ENCODE peak calls at places on chromosome 10, in eight cellular contexts. G is A172; Z is activated CD8-positive, alpha-beta memory T cell treated with anti-CD3 and anti-CD28 coated beads for 4 hours; W is substantia nigra; N is iris pigment epithelial cell; V is AG08395; M is DMS153; F is LoVo. D is an unnamed sample.

GRCh38 chr10:103241262-103242011 is 4.2 kb upstream of the RPEL1 start:
- DNase-seq in V (peak), N (peak), F (peak), G (peak), Z (no peak), W (peak), M (peak), D (peak)

GRCh38 chr10:70760271-70760787 is 24.8 kb downstream of the TBATA start:
- DNase-seq in F (no peak), Z (no peak), M (no peak), W (no peak), G (no peak), V (no peak), N (no peak), D (no peak)

GRCh38 chr10:15106352-15107013 is 9.3 kb downstream of the RPP38 start:
- DNase-seq in N (peak), W (peak), F (peak), Z (peak), V (peak), M (peak), G (peak), D (peak)

GRCh38 chr10:124605001-124605370 is 139.2 kb downstream of the FAM53B start:
- DNase-seq in G (no peak), M (no peak), V (no peak), F (no peak), W (peak), Z (no peak), N (no peak), D (no peak)

GRCh38 chr10:11824376-11824775 is 1.2 kb downstream of the PROSER2 start:
- DNase-seq in G (no peak), F (no peak), Z (no peak), N (no peak), V (no peak), M (no peak), W (no peak), D (no peak)

GRCh38 chr10:22684707-22685106 is 29.7 kb downstream of the PIP4K2A start:
- DNase-seq in V (no peak), M (no peak), F (no peak), G (no peak), Z (no peak), N (no peak), W (no peak), D (no peak)

GRCh38 chr10:11823989-11824346 is 812 bp downstream of the PROSER2 start:
- DNase-seq in M (no peak), Z (no peak), V (no peak), W (no peak), G (no peak), F (no peak), N (peak), D (no peak)

GRCh38 chr10:87700031-87700796 is 40.5 kb downstream of the PAPSS2 start:
- DNase-seq in V (peak), F (no peak), M (no peak), W (no peak), N (peak), Z (no peak), G (no peak), D (no peak)

GRCh38 chr10:62025901-62026879 is 124.7 kb downstream of the ARID5B start:
- DNase-seq in F (no peak), W (no peak), Z (no peak), N (peak), G (peak), V (peak), M (no peak), D (no peak)

GRCh38 chr10:944034-944831 is 12.7 kb upstream of the LARP4B start:
- DNase-seq in N (peak), F (peak), Z (peak), V (peak), G (peak), M (no peak), W (no peak), D (no peak)

GRCh38 chr10:14254368-14254767 is 76.4 kb downstream of the FRMD4A start:
- DNase-seq in Z (no peak), M (no peak), G (peak), W (no peak), V (no peak), N (peak), F (peak), D (peak)

GRCh38 chr10:14369881-14370280 is 39.2 kb upstream of the FRMD4A start:
- DNase-seq in W (no peak), V (no peak), M (no peak), Z (no peak), G (no peak), F (no peak), N (no peak), D (no peak)

GRCh38 chr10:107614939-107615665 is 450.6 kb upstream of the SORCS1 start:
- DNase-seq in W (no peak), V (peak), N (peak), M (no peak), G (peak), Z (no peak), F (no peak), D (no peak)

GRCh38 chr10:53894145-53894544 is 906.9 kb downstream of the PCDH15 start:
- DNase-seq in G (no peak), M (no peak), V (no peak), Z (no peak), N (no peak), F (no peak), W (no peak), D (peak)

GRCh38 chr10:99975106-99975829 is 34.5 kb downstream of the DNMBP start:
- DNase-seq in Z (no peak), M (no peak), W (no peak), V (no peak), N (no peak), G (no peak), F (no peak), D (no peak)

GRCh38 chr10:49273082-49273465 is 25.9 kb upstream of the C10orf71 start:
- DNase-seq in Z (no peak), N (no peak), V (no peak), M (no peak), W (no peak), G (no peak), F (no peak), D (no peak)

GRCh38 chr10:112140110-112140755 is 43.3 kb downstream of the GPAM start:
- DNase-seq in Z (no peak), W (peak), G (peak), V (peak), M (peak), N (peak), F (peak), D (peak)

GRCh38 chr10:69272620-69273019 is 5.7 kb upstream of the HK1 start:
- DNase-seq in G (peak), W (no peak), Z (no peak), F (no peak), M (no peak), N (peak), V (no peak), D (no peak)

GRCh38 chr10:116526219-116526618 is 19.5 kb upstream of the PNLIP start:
- DNase-seq in G (no peak), M (no peak), W (no peak), V (no peak), Z (no peak), F (no peak), N (no peak), D (no peak)

GRCh38 chr10:119453313-119453712 is 89.2 kb downstream of the RGS10 start:
- DNase-seq in Z (no peak), N (no peak), W (no peak), F (no peak), G (no peak), M (no peak), V (no peak), D (no peak)

GRCh38 chr10:43304687-43305333 is 37.9 kb upstream of the RASGEF1A start:
- DNase-seq in Z (peak), V (peak), W (peak), M (peak), G (peak), F (peak), N (peak), D (peak)

GRCh38 chr10:24930427-24930826 is 22.0 kb downstream of the PRTFDC1 start:
- DNase-seq in Z (no peak), W (no peak), N (no peak), M (no peak), G (no peak), V (no peak), F (no peak), D (no peak)

GRCh38 chr10:125626671-125627070 is 56.3 kb downstream of the TEX36 start:
- DNase-seq in Z (no peak), F (no peak), W (no peak), N (no peak), M (no peak), V (no peak), G (no peak), D (no peak)

GRCh38 chr10:59708816-59709471 is 706 bp downstream of the SLC16A9 start:
- DNase-seq in V (no peak), G (no peak), M (no peak), F (peak), N (peak), Z (no peak), W (peak), D (peak)

GRCh38 chr10:88497878-88498277 is 85.2 kb downstream of the RNLS start:
- DNase-seq in F (no peak), V (no peak), G (no peak), M (no peak), W (no peak), N (no peak), Z (no peak), D (no peak)

GRCh38 chr10:125343118-125343752 is 182.9 kb upstream of the CTBP2 start:
- DNase-seq in G (peak), W (no peak), F (peak), V (peak), M (no peak), Z (no peak), N (peak), D (no peak)

GRCh38 chr10:79312601-79313187 is 34.6 kb upstream of the PPIF start:
- DNase-seq in N (no peak), M (no peak), W (no peak), G (no peak), V (no peak), Z (no peak), F (no peak), D (no peak)

GRCh38 chr10:11894381-11895107 is 71.4 kb downstream of the PROSER2 start:
- DNase-seq in N (no peak), W (no peak), G (no peak), F (no peak), M (no peak), V (no peak), Z (no peak), D (no peak)

GRCh38 chr10:68792115-68792514 is 35.2 kb upstream of the STOX1 start:
- DNase-seq in W (no peak), G (no peak), V (no peak), N (no peak), F (no peak), Z (no peak), M (no peak), D (peak)

GRCh38 chr10:46091080-46091833 is 45.2 kb upstream of the MSMB start:
- DNase-seq in M (no peak), G (no peak), V (no peak), W (no peak), F (no peak), Z (no peak), N (no peak), D (no peak)

GRCh38 chr10:42952931-42953683 is 123.8 kb upstream of the RET start:
- DNase-seq in N (no peak), F (no peak), V (no peak), G (no peak), Z (no peak), W (no peak), M (no peak), D (no peak)

GRCh38 chr10:118965636-118966035 is 63.9 kb upstream of the NANOS1 start:
- DNase-seq in M (no peak), G (no peak), Z (no peak), V (no peak), N (no peak), W (no peak), F (no peak), D (no peak)

GRCh38 chr10:132454296-132455198 is 57.5 kb downstream of the PWWP2B start:
- DNase-seq in Z (no peak), G (no peak), F (no peak), W (no peak), N (no peak), V (no peak), M (no peak), D (no peak)

GRCh38 chr10:121543545-121543944 is 54.7 kb downstream of the FGFR2 start:
- DNase-seq in V (no peak), W (no peak), G (no peak), Z (no peak), M (no peak), F (no peak), N (no peak), D (no peak)

GRCh38 chr10:28679941-28680752 is 2.8 kb downstream of the BAMBI start:
- DNase-seq in M (no peak), N (peak), V (no peak), F (no peak), G (peak), Z (no peak), W (no peak), D (no peak)

GRCh38 chr10:68095176-68095575 is 14.1 kb upstream of the MYPN start:
- DNase-seq in G (peak), N (peak), V (peak), F (no peak), M (no peak), W (no peak), Z (no peak), D (no peak)

GRCh38 chr10:102121739-102122372 is 1.7 kb upstream of the LDB1 start:
- DNase-seq in W (no peak), G (no peak), V (no peak), N (peak), F (no peak), Z (no peak), M (no peak), D (peak)